ENCODE peak calls at places on chromosomes 5 and 9, in nine cellular contexts. One of them, this sample, is unnamed.

GRCh38 chr9:109329274-109330258 is 8.7 kb upstream of the EPB41L4B start:
- DNase-seq in WTC11: no peak
- DNase-seq in body of pancreas: peak
- DNase-seq in endothelial cell: no peak
- DNase-seq in keratinocyte: no peak
- DNase-seq in AG09319: no peak
- DNase-seq in GM12865: no peak
- DNase-seq in dorsolateral prefrontal cortex: no peak
- DNase-seq in HFF-Myc: no peak
- DNase-seq in this sample: no peak

GRCh38 chr9:82011133-82011532 is 22.6 kb downstream of the SPATA31D1 start:
- DNase-seq in WTC11: no peak
- DNase-seq in body of pancreas: no peak
- DNase-seq in endothelial cell: no peak
- DNase-seq in keratinocyte: no peak
- DNase-seq in AG09319: no peak
- DNase-seq in GM12865: no peak
- DNase-seq in dorsolateral prefrontal cortex: no peak
- DNase-seq in HFF-Myc: no peak
- DNase-seq in this sample: no peak

GRCh38 chr9:114953016-114953415 is 22.6 kb upstream of the TNFSF8 start:
- DNase-seq in WTC11: no peak
- DNase-seq in body of pancreas: no peak
- DNase-seq in endothelial cell: no peak
- DNase-seq in keratinocyte: no peak
- DNase-seq in AG09319: no peak
- DNase-seq in GM12865: no peak
- DNase-seq in dorsolateral prefrontal cortex: no peak
- DNase-seq in HFF-Myc: no peak
- DNase-seq in this sample: no peak

GRCh38 chr5:171975262-171975876 is 31.1 kb downstream of the FBXW11 start:
- DNase-seq in WTC11: no peak
- DNase-seq in body of pancreas: peak
- DNase-seq in endothelial cell: no peak
- DNase-seq in keratinocyte: no peak
- DNase-seq in AG09319: no peak
- DNase-seq in GM12865: no peak
- DNase-seq in dorsolateral prefrontal cortex: no peak
- DNase-seq in HFF-Myc: no peak
- DNase-seq in this sample: no peak

GRCh38 chr5:124057161-124057814 is 545.3 kb downstream of the CSNK1G3 start:
- DNase-seq in WTC11: no peak
- DNase-seq in body of pancreas: peak
- DNase-seq in endothelial cell: no peak
- DNase-seq in keratinocyte: no peak
- DNase-seq in AG09319: no peak
- DNase-seq in GM12865: peak
- DNase-seq in dorsolateral prefrontal cortex: no peak
- DNase-seq in HFF-Myc: no peak
- DNase-seq in this sample: no peak

GRCh38 chr5:95114305-95114704 is 170.6 kb downstream of the MCTP1 start:
- DNase-seq in WTC11: no peak
- DNase-seq in body of pancreas: no peak
- DNase-seq in endothelial cell: no peak
- DNase-seq in keratinocyte: no peak
- DNase-seq in AG09319: no peak
- DNase-seq in GM12865: no peak
- DNase-seq in dorsolateral prefrontal cortex: no peak
- DNase-seq in HFF-Myc: no peak
- DNase-seq in this sample: no peak

GRCh38 chr5:62720036-62720441 is 141.4 kb downstream of the LRRC70 start:
- DNase-seq in WTC11: peak
- DNase-seq in body of pancreas: peak
- DNase-seq in endothelial cell: peak
- DNase-seq in keratinocyte: no peak
- DNase-seq in AG09319: no peak
- DNase-seq in GM12865: peak
- DNase-seq in dorsolateral prefrontal cortex: no peak
- DNase-seq in HFF-Myc: peak
- DNase-seq in this sample: peak

GRCh38 chr5:128965011-128965637 is at the start of gene SLC27A6:
- DNase-seq in WTC11: peak
- DNase-seq in body of pancreas: no peak
- DNase-seq in endothelial cell: peak
- DNase-seq in keratinocyte: no peak
- DNase-seq in AG09319: no peak
- DNase-seq in GM12865: no peak
- DNase-seq in dorsolateral prefrontal cortex: no peak
- DNase-seq in HFF-Myc: no peak
- DNase-seq in this sample: no peak

GRCh38 chr9:128072144-128073021 is 4.4 kb downstream of the SLC25A25 start:
- DNase-seq in WTC11: no peak
- DNase-seq in body of pancreas: peak
- DNase-seq in endothelial cell: no peak
- DNase-seq in keratinocyte: no peak
- DNase-seq in AG09319: peak
- DNase-seq in GM12865: peak
- DNase-seq in dorsolateral prefrontal cortex: peak
- DNase-seq in HFF-Myc: no peak
- DNase-seq in this sample: peak

GRCh38 chr5:61301820-61302563 is 30.1 kb upstream of the ZSWIM6 start:
- DNase-seq in WTC11: no peak
- DNase-seq in body of pancreas: peak
- DNase-seq in endothelial cell: no peak
- DNase-seq in keratinocyte: no peak
- DNase-seq in AG09319: peak
- DNase-seq in GM12865: no peak
- DNase-seq in dorsolateral prefrontal cortex: no peak
- DNase-seq in HFF-Myc: peak
- DNase-seq in this sample: no peak

GRCh38 chr5:77751328-77752023 is 24.7 kb downstream of the TBCA start:
- DNase-seq in WTC11: no peak
- DNase-seq in body of pancreas: no peak
- DNase-seq in endothelial cell: no peak
- DNase-seq in keratinocyte: no peak
- DNase-seq in AG09319: no peak
- DNase-seq in GM12865: no peak
- DNase-seq in dorsolateral prefrontal cortex: no peak
- DNase-seq in HFF-Myc: no peak
- DNase-seq in this sample: no peak

GRCh38 chr5:140794594-140795258 is at the start of gene PCDHA2:
- DNase-seq in WTC11: no peak
- DNase-seq in body of pancreas: no peak
- DNase-seq in endothelial cell: no peak
- DNase-seq in keratinocyte: no peak
- DNase-seq in AG09319: no peak
- DNase-seq in GM12865: no peak
- DNase-seq in dorsolateral prefrontal cortex: no peak
- DNase-seq in HFF-Myc: no peak
- DNase-seq in this sample: no peak

GRCh38 chr5:131286400-131286715 is 22.5 kb downstream of the CDC42SE2 start:
- DNase-seq in WTC11: no peak
- DNase-seq in body of pancreas: no peak
- DNase-seq in endothelial cell: no peak
- DNase-seq in keratinocyte: no peak
- DNase-seq in AG09319: no peak
- DNase-seq in GM12865: no peak
- DNase-seq in dorsolateral prefrontal cortex: no peak
- DNase-seq in HFF-Myc: no peak
- DNase-seq in this sample: no peak

GRCh38 chr5:141713616-141714309 is 31.7 kb upstream of the ARAP3 start:
- DNase-seq in WTC11: no peak
- DNase-seq in body of pancreas: no peak
- DNase-seq in endothelial cell: no peak
- DNase-seq in keratinocyte: peak
- DNase-seq in AG09319: no peak
- DNase-seq in GM12865: no peak
- DNase-seq in dorsolateral prefrontal cortex: no peak
- DNase-seq in HFF-Myc: no peak
- DNase-seq in this sample: no peak

GRCh38 chr5:74943905-74944304 is 77.7 kb upstream of the FAM169A start:
- DNase-seq in WTC11: no peak
- DNase-seq in body of pancreas: no peak
- DNase-seq in endothelial cell: no peak
- DNase-seq in keratinocyte: no peak
- DNase-seq in AG09319: no peak
- DNase-seq in GM12865: no peak
- DNase-seq in dorsolateral prefrontal cortex: no peak
- DNase-seq in HFF-Myc: no peak
- DNase-seq in this sample: no peak
- TF ChIP-seq CTCF in WTC11: no peak
- TF ChIP-seq CTCF in body of pancreas: peak
- TF ChIP-seq CTCF in endothelial cell: no peak
- TF ChIP-seq CTCF in keratinocyte: no peak
- TF ChIP-seq CTCF in AG09319: no peak
- TF ChIP-seq CTCF in GM12865: peak
- TF ChIP-seq CTCF in dorsolateral prefrontal cortex: no peak
- TF ChIP-seq CTCF in HFF-Myc: no peak
- TF ChIP-seq CTCF in this sample: no peak

DNA sequence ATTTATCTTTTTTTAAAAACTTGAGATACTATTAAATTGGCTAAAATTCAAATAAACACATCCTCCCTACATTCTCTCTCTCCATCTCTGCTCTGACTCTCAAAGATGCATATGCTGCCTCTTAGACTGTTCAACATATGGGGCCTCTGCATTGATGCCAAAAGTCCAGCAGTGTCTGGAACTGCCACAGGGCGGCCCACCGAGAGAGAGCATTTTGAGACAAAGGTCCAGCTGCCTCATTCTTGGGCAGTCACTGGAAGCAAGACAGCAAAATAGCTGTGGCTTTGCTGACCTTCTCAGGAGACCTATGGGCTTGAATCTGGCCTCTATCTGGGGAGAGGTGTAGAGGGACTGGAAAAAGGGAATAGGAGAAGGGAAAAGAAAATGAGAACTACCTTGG is 12.9 kb upstream of the TSSK1B start:
- DNase-seq in WTC11: no peak
- DNase-seq in body of pancreas: no peak
- DNase-seq in endothelial cell: peak
- DNase-seq in keratinocyte: no peak
- DNase-seq in AG09319: no peak
- DNase-seq in GM12865: no peak
- DNase-seq in dorsolateral prefrontal cortex: no peak
- DNase-seq in HFF-Myc: no peak
- DNase-seq in this sample: no peak
- TF ChIP-seq CTCF in WTC11: no peak
- TF ChIP-seq CTCF in body of pancreas: no peak
- TF ChIP-seq CTCF in endothelial cell: peak
- TF ChIP-seq CTCF in keratinocyte: no peak
- TF ChIP-seq CTCF in AG09319: no peak
- TF ChIP-seq CTCF in GM12865: no peak
- TF ChIP-seq CTCF in dorsolateral prefrontal cortex: no peak
- TF ChIP-seq CTCF in HFF-Myc: no peak
- TF ChIP-seq CTCF in this sample: no peak

GRCh38 chr5:137344723-137345322 is 154.3 kb downstream of the SPOCK1 start:
- DNase-seq in WTC11: peak
- DNase-seq in body of pancreas: peak
- DNase-seq in endothelial cell: peak
- DNase-seq in keratinocyte: no peak
- DNase-seq in AG09319: peak
- DNase-seq in GM12865: peak
- DNase-seq in dorsolateral prefrontal cortex: peak
- DNase-seq in HFF-Myc: peak
- DNase-seq in this sample: peak
- TF ChIP-seq CTCF in WTC11: peak
- TF ChIP-seq CTCF in body of pancreas: peak
- TF ChIP-seq CTCF in endothelial cell: peak
- TF ChIP-seq CTCF in keratinocyte: peak
- TF ChIP-seq CTCF in AG09319: peak
- TF ChIP-seq CTCF in GM12865: peak
- TF ChIP-seq CTCF in dorsolateral prefrontal cortex: peak
- TF ChIP-seq CTCF in HFF-Myc: peak
- TF ChIP-seq CTCF in this sample: peak

GRCh38 chr9:79974806-79975422 is 403.1 kb downstream of the TLE4 start:
- DNase-seq in WTC11: no peak
- DNase-seq in body of pancreas: peak
- DNase-seq in endothelial cell: no peak
- DNase-seq in keratinocyte: no peak
- DNase-seq in AG09319: no peak
- DNase-seq in GM12865: no peak
- DNase-seq in dorsolateral prefrontal cortex: no peak
- DNase-seq in HFF-Myc: no peak
- DNase-seq in this sample: no peak

GRCh38 chr9:79973627-79974026 is 401.9 kb downstream of the TLE4 start:
- DNase-seq in WTC11: no peak
- DNase-seq in body of pancreas: no peak
- DNase-seq in endothelial cell: no peak
- DNase-seq in keratinocyte: no peak
- DNase-seq in AG09319: no peak
- DNase-seq in GM12865: no peak
- DNase-seq in dorsolateral prefrontal cortex: no peak
- DNase-seq in HFF-Myc: no peak
- DNase-seq in this sample: no peak

GRCh38 chr9:79976501-79977444 is 405.0 kb downstream of the TLE4 start:
- DNase-seq in WTC11: no peak
- DNase-seq in body of pancreas: no peak
- DNase-seq in endothelial cell: no peak
- DNase-seq in keratinocyte: no peak
- DNase-seq in AG09319: no peak
- DNase-seq in GM12865: no peak
- DNase-seq in dorsolateral prefrontal cortex: no peak
- DNase-seq in HFF-Myc: no peak
- DNase-seq in this sample: no peak

GRCh38 chr9:79977510-79978197 is 405.9 kb downstream of the TLE4 start:
- DNase-seq in WTC11: no peak
- DNase-seq in body of pancreas: no peak
- DNase-seq in endothelial cell: no peak
- DNase-seq in keratinocyte: no peak
- DNase-seq in AG09319: no peak
- DNase-seq in GM12865: no peak
- DNase-seq in dorsolateral prefrontal cortex: no peak
- DNase-seq in HFF-Myc: no peak
- DNase-seq in this sample: no peak

DNA sequence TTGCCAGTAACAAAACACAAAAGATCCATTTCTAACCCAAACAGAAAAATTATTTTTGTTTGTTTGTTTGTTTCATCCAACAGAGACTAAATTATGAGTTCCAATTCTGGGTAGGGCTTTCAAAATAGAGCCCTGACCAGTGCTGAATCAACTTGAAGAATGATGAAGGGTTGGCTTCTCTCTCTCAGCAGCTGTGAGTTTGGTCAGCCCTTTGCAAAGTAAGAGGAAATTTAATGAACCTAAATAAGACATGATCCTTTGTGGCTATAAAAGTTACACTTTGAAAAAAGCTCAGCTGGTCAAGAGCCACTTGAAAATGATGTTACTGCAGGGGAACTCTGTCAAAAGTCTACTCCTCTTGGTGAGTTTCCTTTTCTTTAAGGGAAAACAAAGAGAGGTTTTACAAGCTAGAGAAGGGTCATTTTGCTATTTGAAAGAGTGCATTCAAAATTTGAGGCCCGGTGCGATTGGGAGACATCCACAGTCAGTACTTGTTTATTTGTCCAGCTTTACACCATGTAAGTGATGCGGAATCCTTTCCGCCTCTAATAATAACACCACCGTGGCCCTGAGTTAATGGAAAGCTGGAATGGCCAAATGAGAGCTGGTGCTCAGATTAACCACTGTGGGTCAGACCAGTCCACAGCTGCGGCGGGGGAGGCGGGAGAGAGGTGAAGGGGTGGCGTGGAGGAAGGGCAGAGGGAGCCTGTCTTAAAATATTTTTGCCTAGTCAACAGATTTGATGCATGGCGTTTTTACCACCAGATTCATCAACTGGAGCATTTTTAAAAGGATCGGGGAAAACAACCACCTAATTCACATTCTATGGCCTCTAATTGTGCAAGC is 403.9 kb downstream of the TLE4 start:
- DNase-seq in WTC11: no peak
- DNase-seq in body of pancreas: no peak
- DNase-seq in endothelial cell: no peak
- DNase-seq in keratinocyte: no peak
- DNase-seq in AG09319: no peak
- DNase-seq in GM12865: no peak
- DNase-seq in dorsolateral prefrontal cortex: peak
- DNase-seq in HFF-Myc: no peak
- DNase-seq in this sample: no peak
- TF ChIP-seq CTCF in WTC11: no peak
- TF ChIP-seq CTCF in body of pancreas: no peak
- TF ChIP-seq CTCF in endothelial cell: no peak
- TF ChIP-seq CTCF in keratinocyte: no peak
- TF ChIP-seq CTCF in AG09319: no peak
- TF ChIP-seq CTCF in GM12865: no peak
- TF ChIP-seq CTCF in dorsolateral prefrontal cortex: no peak
- TF ChIP-seq CTCF in HFF-Myc: no peak
- TF ChIP-seq CTCF in this sample: no peak